ENCODE peak calls at places on chromosomes 2 and 18, in eight cellular contexts. U is GM23248; W is adrenal gland; Y is naive thymus-derived CD4-positive, alpha-beta T cell; X is A549; O is iPS DF 6.9; B is heart right ventricle; C is kidney. V is an unnamed sample.

GRCh38 chr2:149410701-149411484 is 80.5 kb downstream of the LYPD6 start:
- DNase-seq in U (peak; percentile 87), W (no peak), Y (no peak), X (no peak), O (no peak), B (no peak), C (no peak), V (no peak)

GRCh38 chr2:28325173-28325566 is 67.5 kb upstream of the FOSL2 start:
- DNase-seq in U (no peak), W (no peak), Y (no peak), X (no peak), O (no peak), B (no peak), C (no peak), V (no peak)

GRCh38 chr2:224263571-224264043 is 138.3 kb downstream of the FAM124B start:
- DNase-seq in U (peak; percentile 69), W (no peak), Y (no peak), X (no peak), O (no peak), B (no peak), C (no peak), V (no peak)

GRCh38 chr2:28437142-28437835 is 44.6 kb downstream of the FOSL2 start:
- DNase-seq in U (peak; percentile 48), W (no peak), Y (no peak), X (no peak), O (no peak), B (no peak), C (peak; percentile 93), V (peak; percentile 90)

GRCh38 chr18:11487390-11487789 is 122.0 kb upstream of the SLC35G4 start:
- DNase-seq in U (no peak), W (no peak), Y (no peak), X (no peak), O (no peak), B (no peak), C (no peak), V (no peak)

GRCh38 chr2:241070811-241071676 is 31.0 kb downstream of the MTERF4 start:
- DNase-seq in U (no peak), W (no peak), Y (no peak), X (no peak), O (no peak), B (no peak), C (peak; percentile 71), V (no peak)

GRCh38 chr2:132384491-132385186 is 32.0 kb upstream of the GPR39 start:
- DNase-seq in U (no peak), W (no peak), Y (no peak), X (no peak), O (no peak), B (no peak), C (no peak), V (no peak)

GRCh38 chr2:218260742-218261423 is at the start of gene GPBAR1:
- DNase-seq in U (peak; percentile 14), W (peak; percentile 27), Y (no peak), X (no peak), O (no peak), B (peak; percentile 61), C (peak; percentile 85), V (peak; percentile 74)

GRCh38 chr18:11849845-11850747 is 1.1 kb upstream of the CHMP1B start:
- DNase-seq in U (peak; percentile 94), W (peak; percentile 62), Y (peak; percentile 62), X (peak; percentile 86), O (no peak), B (peak; percentile 63), C (peak; percentile 80), V (peak; percentile 80)

GRCh38 chr2:201257941-201258665 is 2.2 kb upstream of the CASP8 start:
- DNase-seq in U (peak; percentile 92), W (peak; percentile 55), Y (peak; percentile 92), X (peak; percentile 86), O (no peak), B (peak; percentile 46), C (peak; percentile 95), V (peak; percentile 89)

GRCh38 chr2:48572797-48573196 is 42.8 kb downstream of the STON1 start:
- DNase-seq in U (no peak), W (no peak), Y (no peak), X (no peak), O (no peak), B (no peak), C (no peak), V (no peak)

GRCh38 chr2:25076749-25077148 is 34.9 kb downstream of the EFR3B start:
- DNase-seq in U (peak; percentile 11), W (no peak), Y (no peak), X (no peak), O (no peak), B (no peak), C (no peak), V (no peak)

GRCh38 chr2:224009605-224010330 is 29.3 kb downstream of the SERPINE2 start:
- DNase-seq in U (peak; percentile 57), W (no peak), Y (no peak), X (peak; percentile 20), O (no peak), B (no peak), C (no peak), V (no peak)

GRCh38 chr18:71326826-71327225 is 1038.0 kb downstream of the SOCS6 start:
- DNase-seq in U (no peak), W (no peak), Y (no peak), X (no peak), O (no peak), B (no peak), C (peak; percentile 49), V (no peak)

GRCh38 chr18:12645751-12646203 is 12.1 kb downstream of the SPIRE1 start:
- DNase-seq in U (peak; percentile 46), W (peak; percentile 44), Y (no peak), X (no peak), O (no peak), B (peak; percentile 31), C (no peak), V (peak; percentile 72)

GRCh38 chr2:104769096-104769495 is 84.8 kb upstream of the POU3F3 start:
- DNase-seq in U (peak; percentile 76), W (no peak), Y (no peak), X (no peak), O (no peak), B (no peak), C (no peak), V (no peak)

GRCh38 chr2:118763797-118764196 is 83.7 kb downstream of the EN1 start:
- DNase-seq in U (peak; percentile 84), W (no peak), Y (no peak), X (peak; percentile 13), O (peak; percentile 60), B (no peak), C (no peak), V (no peak)

GRCh38 chr2:10094271-10094814 is 14.1 kb upstream of the CYS1 start:
- DNase-seq in U (no peak), W (no peak), Y (no peak), X (peak; percentile 20), O (no peak), B (no peak), C (no peak), V (no peak)

GRCh38 chr2:71602581-71602980 is 149.2 kb downstream of the DYSF start:
- DNase-seq in U (no peak), W (no peak), Y (no peak), X (no peak), O (no peak), B (peak; percentile 4), C (peak; percentile 51), V (peak; percentile 34)

DNA sequence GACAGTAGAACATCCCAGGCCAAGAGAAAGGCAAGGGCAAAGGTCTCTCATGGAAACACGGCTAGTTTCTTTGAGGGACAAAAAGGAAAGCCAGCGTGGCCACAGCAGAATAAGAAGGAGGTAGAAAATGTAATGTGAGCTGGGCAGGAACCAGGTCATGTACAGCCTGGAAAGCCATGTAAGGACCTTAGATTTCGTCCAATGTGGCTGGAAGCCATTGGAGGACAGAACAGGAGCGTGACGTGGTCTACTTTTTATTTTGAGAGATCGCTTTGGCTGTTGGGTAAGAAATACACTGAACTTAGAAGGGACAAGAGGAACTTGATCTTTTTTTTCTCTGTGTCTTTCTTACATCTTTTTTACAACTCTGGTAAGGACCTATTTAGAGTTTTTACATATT is 57.8 kb upstream of the ANKRD44 start:
- DNase-seq in U (no peak), W (no peak), Y (no peak), X (no peak), O (no peak), B (no peak), C (no peak), V (no peak)
- H3K4me3 ChIP-seq in U (no peak overlapping the region), W (no peak overlapping the region), Y (no peak overlapping the region), X (no peak overlapping the region), O (no peak overlapping the region), B (no peak overlapping the region), C (no peak overlapping the region), V (no peak overlapping the region)

DNA sequence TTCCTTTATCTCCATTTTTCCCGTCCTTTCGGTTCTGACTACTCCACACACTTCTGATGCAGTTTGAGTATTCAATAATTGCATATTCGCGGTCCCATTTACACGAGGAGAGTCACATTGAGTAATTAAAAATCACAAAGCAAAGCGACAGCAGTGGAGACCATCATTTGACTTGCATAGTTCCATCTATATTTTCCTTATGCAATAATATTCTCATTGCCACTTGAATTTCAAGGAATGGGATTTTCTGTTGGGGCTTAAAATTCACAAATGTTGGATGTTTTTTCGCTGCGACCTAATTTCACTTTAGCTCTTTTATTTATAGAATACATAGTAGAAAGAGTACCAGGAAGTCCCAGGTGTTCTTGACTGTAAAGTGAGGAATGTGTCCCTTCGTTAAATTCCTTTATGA is 186.8 kb downstream of the ZEB2 start:
- DNase-seq in U (no peak), W (no peak), Y (no peak), X (no peak), O (no peak), B (no peak), C (no peak), V (no peak)
- H3K4me3 ChIP-seq in U (peak overlapping the region; percentile 91), W (no peak overlapping the region), Y (peak overlapping the region; percentile 53), X (peak overlapping the region; percentile 61), O (no peak overlapping the region), B (peak overlapping the region; percentile 89), C (peak overlapping the region; percentile 75), V (peak overlapping the region; percentile 60)

DNA sequence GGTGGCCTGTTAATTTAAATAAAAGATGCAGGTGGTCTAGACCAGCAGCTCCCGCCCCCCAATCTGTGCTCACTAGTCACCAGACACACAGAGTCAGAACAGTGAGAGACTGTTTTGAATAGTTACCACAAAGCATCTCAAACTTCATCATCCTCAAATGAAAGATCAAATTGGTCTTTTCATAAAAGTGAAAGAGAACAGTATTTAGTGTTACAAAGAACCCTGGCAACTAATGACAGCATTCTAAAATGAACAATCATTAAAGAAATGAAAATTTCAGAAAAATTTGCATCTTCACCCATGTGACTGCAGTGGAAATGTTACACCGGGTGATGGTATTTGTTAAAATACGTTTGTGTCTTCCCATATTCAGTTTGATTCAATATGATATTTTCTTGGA is 65.5 kb upstream of the PMAIP1 start:
- DNase-seq in U (no peak), W (no peak), Y (no peak), X (no peak), O (no peak), B (no peak), C (no peak), V (no peak)
- H3K4me3 ChIP-seq in U (no peak overlapping the region), W (no peak overlapping the region), Y (no peak overlapping the region), X (no peak overlapping the region), O (no peak overlapping the region), B (no peak overlapping the region), C (no peak overlapping the region), V (no peak overlapping the region)

DNA sequence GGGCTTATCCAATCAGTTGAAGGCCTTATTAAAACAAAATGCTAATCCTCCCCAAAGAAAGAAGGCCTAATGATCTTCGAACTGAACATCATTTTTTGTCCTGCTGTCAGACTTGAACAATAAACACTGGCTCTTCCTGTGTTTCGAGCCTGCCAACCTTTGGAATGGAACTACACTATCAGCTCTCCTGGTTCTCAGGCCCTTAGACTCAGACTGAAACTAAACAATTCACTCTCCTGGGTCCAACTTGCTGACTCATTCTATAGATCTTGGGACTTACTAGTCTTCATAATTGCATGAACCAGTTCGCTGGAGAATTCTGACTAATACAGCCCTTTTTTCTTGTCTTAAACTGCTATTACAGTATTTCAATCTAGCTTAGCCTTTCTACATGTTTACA is 235.2 kb downstream of the LNPK start:
- DNase-seq in U (peak; percentile 46), W (no peak), Y (no peak), X (peak; percentile 2), O (no peak), B (no peak), C (no peak), V (no peak)
- H3K4me3 ChIP-seq in U (no peak overlapping the region), W (no peak overlapping the region), Y (no peak overlapping the region), X (no peak overlapping the region), O (no peak overlapping the region), B (no peak overlapping the region), C (no peak overlapping the region), V (no peak overlapping the region)

V was measured in upper lobe of right lung.